ENCODE peak calls at places on chromosomes 13 and 19, in nine cellular contexts. C is PC-3, D is esophagus squamous epithelium, R is IMR-90, L is colonic mucosa, J is tibial nerve, M is cardiac muscle cell, E is transverse colon, Q is left ventricle myocardium inferior. V is an unnamed sample. For H3K36me3, the result is how much of the 10 kb centered on the place peaks cover.

GRCh38 chr19:2534374-2535050 is 58.6 kb downstream of the GADD45B start:
- DNase-seq in M (no peak), L (no peak), R (no peak), Q (no peak), J (no peak), C (no peak), D (no peak), E (no peak), V (no peak)

GRCh38 chr19:45251452-45252354 is 632 bp downstream of the MARK4 start:
- DNase-seq in M (peak), E (peak), C (no peak), R (no peak), D (no peak), J (no peak), Q (no peak), L (no peak), V (no peak)

GRCh38 chr13:21812192-21812626 is 141.3 kb downstream of the FGF9 start:
- DNase-seq in M (peak), Q (no peak), E (no peak), R (no peak), D (no peak), C (no peak), L (no peak), J (no peak), V (no peak)

GRCh38 chr13:41327994-41328778 is 17.1 kb downstream of the NAA16 start:
- DNase-seq in C (no peak), Q (no peak), J (no peak), R (no peak), D (no peak), L (no peak), E (no peak), M (no peak), V (no peak)

GRCh38 chr13:47901451-47901850 is 99.6 kb downstream of the SUCLA2 start:
- DNase-seq in C (no peak), M (peak), D (no peak), R (peak), Q (no peak), L (no peak), E (no peak), J (no peak), V (no peak)

GRCh38 chr13:113737803-113738202 is 21.2 kb upstream of the TMEM255B start:
- DNase-seq in M (no peak), C (no peak), E (no peak), Q (no peak), L (no peak), J (no peak), R (no peak), D (no peak), V (no peak)

GRCh38 chr13:108957369-108958012 is 328.1 kb downstream of the MYO16 start:
- DNase-seq in E (no peak), C (peak), D (no peak), Q (no peak), L (no peak), M (no peak), R (peak), J (no peak), V (no peak)

GRCh38 chr13:35489050-35489449 is 12.6 kb upstream of the MAB21L1 start:
- DNase-seq in J (no peak), Q (no peak), M (no peak), E (no peak), R (no peak), C (no peak), D (no peak), L (no peak), V (no peak)

GRCh38 chr13:29994911-29995601 is 144.6 kb upstream of the UBL3 start:
- DNase-seq in R (no peak), D (no peak), L (no peak), J (no peak), Q (no peak), C (no peak), E (no peak), M (no peak), V (no peak)

GRCh38 chr19:6588508-6589345 is 2.2 kb downstream of the CD70 start:
- DNase-seq in Q (no peak), M (no peak), D (no peak), C (no peak), L (no peak), E (no peak), J (no peak), R (no peak), V (no peak)

GRCh38 chr19:51589511-51589910 is 18.4 kb downstream of the ZNF175 start:
- DNase-seq in E (no peak), M (no peak), C (no peak), D (no peak), L (no peak), J (no peak), Q (no peak), R (no peak), V (no peak)

GRCh38 chr19:12230751-12231733 is 63.6 kb downstream of the ZNF44 start:
- DNase-seq in L (no peak), D (no peak), R (no peak), C (no peak), E (no peak), J (no peak), Q (peak), M (no peak), V (no peak)

GRCh38 chr13:50584856-50585580 is 258.5 kb downstream of the DLEU7 start:
- DNase-seq in E (no peak), J (no peak), M (no peak), Q (no peak), L (no peak), C (no peak), D (no peak), R (no peak), V (no peak)

GRCh38 chr13:35255241-35255640 is 221.2 kb downstream of the MAB21L1 start:
- DNase-seq in M (no peak), C (no peak), J (no peak), D (no peak), E (no peak), L (no peak), Q (no peak), R (no peak), V (no peak)

GRCh38 chr13:48942131-48942530 is 33.6 kb upstream of the FNDC3A start:
- DNase-seq in C (peak), J (no peak), Q (no peak), E (no peak), R (peak), M (no peak), D (no peak), L (no peak), V (no peak)

GRCh38 chr13:108083056-108083455 is 132.3 kb downstream of the LIG4 start:
- DNase-seq in L (no peak), E (no peak), Q (no peak), R (no peak), D (no peak), C (peak), M (no peak), J (no peak), V (no peak)

DNA sequence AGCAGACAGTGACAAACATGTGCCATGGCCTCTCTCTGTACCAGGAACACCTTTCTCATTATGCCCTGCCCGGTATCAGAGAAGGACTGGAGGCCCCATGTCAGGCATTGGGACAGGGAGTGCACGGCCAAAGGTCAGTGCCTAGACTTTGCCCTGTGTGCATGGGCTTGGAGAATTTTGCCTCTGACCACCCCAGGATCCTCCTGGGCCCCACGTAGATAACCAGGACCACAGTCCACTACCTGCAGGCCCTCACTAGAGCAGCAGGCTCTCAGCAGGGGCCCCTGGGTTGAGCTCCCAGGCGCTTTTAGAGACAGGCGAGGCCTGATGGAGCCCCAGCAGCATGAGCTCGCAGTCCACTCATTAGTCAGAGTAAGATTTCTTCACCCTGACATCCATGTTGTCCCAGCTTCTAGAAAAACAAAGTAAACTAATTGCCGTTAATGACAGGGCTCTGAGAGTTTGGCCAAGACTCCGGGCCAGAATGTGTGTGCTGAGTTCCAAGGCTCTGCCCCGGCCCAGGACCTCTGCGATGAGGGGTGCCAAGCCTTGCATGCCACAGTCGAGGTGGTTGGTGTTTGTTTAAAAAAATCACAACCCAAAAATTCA is 42.7 kb downstream of the CAPN12 start:
- DNase-seq in J (no peak), L (peak), D (no peak), Q (no peak), R (peak), E (peak), C (no peak), M (no peak), V (peak)
- H3K36me3 ChIP-seq in J (under half), L (under half), D (under half), Q (half or more), R (half or more), E (under half), C (half or more), M (under half), V (under half)

GRCh38 chr19:29687244-29687896 is 22.1 kb downstream of the PLEKHF1 start:
- DNase-seq in L (no peak), E (no peak), C (peak), D (no peak), J (no peak), Q (no peak), M (no peak), R (peak), V (no peak)
- H3K4me3 ChIP-seq in L (no peak), E (no peak), C (no peak), D (peak), J (no peak), Q (no peak), M (no peak), R (peak), V (no peak)

GRCh38 chr19:58021541-58022282 is 12.1 kb upstream of the ZSCAN1 start:
- DNase-seq in L (peak), E (peak), C (no peak), Q (no peak), D (no peak), R (peak), M (peak), J (no peak), V (peak)
- TF ChIP-seq CTCF in L (peak), E (peak), C (peak), Q (peak), D (peak), R (peak), M (peak), J (peak), V (no peak)

GRCh38 chr19:57708641-57709354 is at the start of gene ZNF154:
- DNase-seq in D (no peak), L (peak), C (no peak), R (peak), Q (peak), M (peak), J (no peak), E (peak), V (no peak)
- H3K36me3 ChIP-seq in D (under half), L (under half), C (under half), R (under half), Q (under half), M (under half), J (under half), E (under half), V (under half)

DNA sequence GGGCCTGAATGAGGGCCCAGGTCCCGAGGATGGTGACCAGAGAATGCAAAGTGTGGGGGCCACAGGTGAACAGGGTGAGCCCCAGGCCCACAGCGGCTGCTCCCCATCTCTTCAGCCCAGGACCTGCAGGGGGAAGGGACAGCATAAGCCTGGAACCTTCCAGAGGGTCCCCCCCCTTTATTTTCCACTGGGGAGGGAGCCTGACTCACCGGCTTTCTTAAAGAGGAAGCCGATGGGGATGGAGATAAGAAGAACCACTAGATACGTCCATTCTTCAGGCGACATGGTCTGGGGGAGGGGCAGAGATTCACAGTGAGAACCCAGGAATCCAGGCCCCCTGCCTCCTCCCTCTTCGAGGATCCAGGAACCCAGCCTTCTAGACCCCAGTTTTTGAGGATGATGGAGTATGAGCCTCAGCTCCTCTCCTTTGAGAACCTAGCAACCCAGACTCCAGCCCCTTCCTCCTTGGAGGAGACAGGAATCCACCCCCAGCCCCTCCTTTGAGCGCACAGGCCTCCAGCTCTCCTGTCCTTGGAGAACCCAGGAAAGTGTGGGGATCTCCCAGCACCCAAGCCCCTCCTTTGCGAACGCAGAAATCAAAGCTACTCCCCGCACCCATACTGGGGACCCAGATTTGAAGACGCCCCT is 1.0 kb downstream of the MBOAT7 start:
- DNase-seq in Q (no peak), R (peak), C (peak), L (peak), J (no peak), M (no peak), E (no peak), D (no peak), V (no peak)
- H3K4me3 ChIP-seq in Q (peak), R (peak), C (peak), L (peak), J (peak), M (peak), E (peak), D (peak), V (peak)

GRCh38 chr13:39783051-39783450 is 127.6 kb downstream of the COG6 start:
- DNase-seq in R (no peak), E (no peak), J (no peak), Q (no peak), D (no peak), C (peak), M (no peak), L (no peak), V (no peak)
- TF ChIP-seq CTCF in R (no peak), E (no peak), J (no peak), Q (peak), D (no peak), C (peak), M (no peak), L (no peak), V (no peak)

GRCh38 chr13:100634686-100635085 is 39.9 kb downstream of the TMTC4 start:
- DNase-seq in E (no peak), J (no peak), M (no peak), R (no peak), L (no peak), C (no peak), D (no peak), Q (no peak), V (no peak)

GRCh38 chr13:100633461-100633860 is 41.1 kb downstream of the TMTC4 start:
- DNase-seq in J (no peak), R (peak), L (no peak), Q (no peak), C (peak), E (no peak), M (no peak), D (no peak), V (no peak)

GRCh38 chr13:100636004-100636403 is 38.6 kb downstream of the TMTC4 start:
- DNase-seq in C (no peak), L (no peak), M (no peak), J (no peak), R (no peak), D (no peak), E (no peak), Q (no peak), V (no peak)

GRCh38 chr13:100636441-100636840 is 38.2 kb downstream of the TMTC4 start:
- DNase-seq in C (no peak), J (no peak), D (no peak), E (no peak), M (no peak), L (no peak), Q (no peak), R (no peak), V (no peak)

GRCh38 chr13:100637380-100637779 is 37.2 kb downstream of the TMTC4 start:
- DNase-seq in M (no peak), D (no peak), C (no peak), J (no peak), L (no peak), R (no peak), E (no peak), Q (no peak), V (no peak)
- H3K36me3 ChIP-seq in M (under half), D (under half), C (under half), J (under half), L (under half), R (under half), E (under half), Q (half or more), V (under half)

GRCh38 chr19:4971424-4971793 is 2.5 kb downstream of the KDM4B start:
- DNase-seq in J (no peak), R (no peak), Q (no peak), C (peak), E (peak), M (no peak), D (no peak), L (peak), V (no peak)
- H3K4me3 ChIP-seq in J (peak), R (no peak), Q (peak), C (peak), E (peak), M (peak), D (peak), L (peak), V (no peak)

DNA sequence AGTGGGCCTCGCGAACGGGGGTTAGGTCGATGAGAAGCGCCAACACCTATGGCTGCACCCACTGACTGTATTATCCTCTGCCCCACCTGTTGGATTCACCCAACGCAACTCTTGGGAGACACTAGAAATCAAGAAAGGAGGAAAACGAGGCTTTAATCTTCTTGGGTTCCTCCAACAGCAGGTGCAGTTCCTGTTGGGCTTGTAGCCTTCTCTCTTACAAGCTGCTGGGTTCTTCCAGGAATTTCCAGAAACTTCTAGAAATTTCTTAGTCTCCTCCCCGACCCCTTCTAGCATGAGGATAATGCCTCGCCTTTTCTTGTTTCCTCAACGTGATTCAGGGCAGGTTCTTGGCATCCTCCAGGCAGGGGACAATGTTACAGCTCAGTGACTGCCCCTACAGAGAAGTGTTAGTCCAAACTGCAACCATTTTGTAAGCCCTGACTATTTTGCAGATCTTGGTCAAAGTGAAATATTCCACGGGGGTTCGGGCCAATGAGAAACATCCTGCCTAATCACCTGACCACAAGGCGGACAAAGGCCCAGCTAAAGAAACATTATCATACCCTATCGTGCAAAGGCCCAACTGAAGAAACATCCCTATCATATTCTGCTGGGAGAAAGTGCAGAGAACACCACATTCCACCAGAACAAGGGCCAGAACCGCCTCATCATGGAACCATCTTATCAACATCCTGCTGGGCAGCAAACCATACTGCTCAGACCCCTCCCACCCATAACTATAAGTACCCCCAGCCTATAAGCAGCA is 598 bp upstream of the PNMA8A start:
- DNase-seq in M (no peak), E (no peak), C (no peak), L (no peak), J (no peak), D (no peak), Q (no peak), R (no peak), V (no peak)
- TF ChIP-seq CTCF in M (no peak), E (no peak), C (no peak), L (no peak), J (no peak), D (no peak), Q (no peak), R (no peak), V (no peak)

GRCh38 chr13:25879466-25879865 is 172.3 kb downstream of the SHISA2 start:
- DNase-seq in R (no peak), C (no peak), Q (no peak), M (no peak), J (no peak), E (no peak), D (no peak), L (no peak), V (no peak)

GRCh38 chr13:25885418-25885817 is 166.4 kb downstream of the SHISA2 start:
- DNase-seq in D (no peak), Q (no peak), M (no peak), E (no peak), J (no peak), R (no peak), L (no peak), C (no peak), V (no peak)

GRCh38 chr13:25881136-25881926 is 170.5 kb downstream of the SHISA2 start:
- DNase-seq in C (no peak), R (no peak), E (no peak), Q (no peak), J (no peak), D (no peak), L (no peak), M (no peak), V (no peak)

GRCh38 chr13:25882732-25883357 is 169.0 kb downstream of the SHISA2 start:
- DNase-seq in M (no peak), C (no peak), E (no peak), Q (no peak), J (no peak), D (no peak), R (no peak), L (no peak), V (no peak)

GRCh38 chr13:25881946-25882574 is 169.8 kb downstream of the SHISA2 start:
- DNase-seq in E (no peak), C (no peak), L (no peak), R (no peak), J (no peak), D (no peak), Q (no peak), M (no peak), V (peak)
- H3K36me3 ChIP-seq in E (under half), C (under half), L (under half), R (under half), J (under half), D (under half), Q (under half), M (under half), V (under half)

V was measured in Caco-2.